ENCODE peak calls at places on chromosomes 12 and 14, in nine cellular contexts. T is heart left ventricle, M is psoas muscle, H is brain microvascular endothelial cell, O is neural crest cell, G is spleen, I is keratinocyte, W is nephron progenitor cell, L is uterus. R is an unnamed sample.

GRCh38 chr12:4285070-4285469 is 11.5 kb downstream of the CCND2 start:
- DNase-seq in H (no peak), G (no peak), W (no peak), M (no peak), T (no peak), O (no peak), L (no peak), I (no peak), R (no peak)

GRCh38 chr12:109573914-109574244 is 285 bp downstream of the MVK start:
- DNase-seq in M (no peak), T (no peak), O (no peak), H (no peak), L (no peak), G (no peak), I (no peak), W (no peak), R (no peak)

GRCh38 chr12:103728323-103728722 is 112.7 kb downstream of the NT5DC3 start:
- DNase-seq in H (no peak), W (no peak), M (no peak), I (no peak), O (no peak), L (no peak), T (no peak), G (no peak), R (peak; percentile 42)

GRCh38 chr14:23114669-23115491 is 4.2 kb downstream of the CEBPE start:
- DNase-seq in L (no peak), H (peak; percentile 93), O (no peak), M (peak; percentile 66), I (peak; percentile 88), T (no peak), W (no peak), G (peak; percentile 72), R (peak; percentile 99)

GRCh38 chr12:3772380-3772779 is 19.5 kb upstream of the CRACR2A start:
- DNase-seq in M (no peak), T (no peak), G (no peak), L (no peak), O (no peak), W (no peak), H (no peak), I (no peak), R (no peak)

GRCh38 chr12:51122844-51123243 is 39.4 kb upstream of the CSRNP2 start:
- DNase-seq in T (no peak), M (no peak), G (no peak), O (no peak), L (no peak), H (no peak), W (no peak), I (no peak), R (no peak)

GRCh38 chr14:21300892-21301291 is 21.0 kb downstream of the RPGRIP1 start:
- DNase-seq in L (no peak), H (no peak), O (peak; percentile 34), M (no peak), T (peak; percentile 70), W (peak; percentile 67), G (peak; percentile 83), I (no peak), R (no peak)

GRCh38 chr14:59582161-59582560 is 5.5 kb upstream of the CCDC175 start:
- DNase-seq in H (no peak), I (no peak), W (no peak), O (no peak), L (no peak), M (no peak), T (no peak), G (no peak), R (no peak)

GRCh38 chr12:114152890-114153289 is 186.8 kb upstream of the RBM19 start:
- DNase-seq in L (no peak), H (no peak), I (no peak), G (no peak), M (no peak), W (no peak), O (no peak), T (no peak), R (no peak)

GRCh38 chr14:103372552-103373304 is 12.5 kb upstream of the MARK3 start:
- DNase-seq in G (no peak), H (peak; percentile 89), I (peak; percentile 84), W (no peak), O (no peak), L (no peak), T (no peak), M (no peak), R (peak; percentile 97)

GRCh38 chr12:132189378-132190011 is 45.2 kb downstream of the NOC4L start:
- DNase-seq in W (peak; percentile 87), M (peak; percentile 96), I (peak; percentile 52), G (peak; percentile 99), O (peak; percentile 62), H (peak; percentile 79), T (peak; percentile 96), L (peak; percentile 86), R (peak; percentile 76)

GRCh38 chr12:28872654-28873268 is 276.3 kb upstream of the FAR2 start:
- DNase-seq in W (peak; percentile 67), H (peak; percentile 50), G (no peak), L (peak; percentile 18), T (no peak), O (peak; percentile 71), I (peak; percentile 40), M (no peak), R (peak; percentile 67)
- TF ChIP-seq CTCF in W (peak; percentile 77), H (peak; percentile 94), G (no peak), L (peak; percentile 33), T (peak; percentile 44), O (peak; percentile 89), I (peak; percentile 80), M (peak; percentile 38), R (peak; percentile 71)

GRCh38 chr12:111424793-111425251 is 19.1 kb downstream of the SH2B3 start:
- DNase-seq in O (no peak), H (no peak), G (no peak), T (no peak), M (no peak), L (no peak), I (no peak), W (no peak), R (no peak)
- TF ChIP-seq CTCF in O (no peak), H (peak; percentile 43), G (peak; percentile 10), T (no peak), M (no peak), L (no peak), I (peak; percentile 15), W (no peak), R (peak; percentile 20)

GRCh38 chr12:75294797-75295196 is 35.3 kb downstream of the CAPS2 start:
- DNase-seq in I (no peak), G (no peak), L (no peak), M (no peak), H (no peak), T (no peak), O (no peak), W (no peak), R (no peak)

GRCh38 chr12:75291014-75291413 is 39.1 kb downstream of the CAPS2 start:
- DNase-seq in I (no peak), L (no peak), G (no peak), T (no peak), M (no peak), W (no peak), O (no peak), H (no peak), R (no peak)

GRCh38 chr12:75294338-75294737 is 35.8 kb downstream of the CAPS2 start:
- DNase-seq in M (no peak), L (no peak), T (no peak), H (no peak), G (no peak), O (no peak), W (no peak), I (no peak), R (no peak)

GRCh38 chr12:75289678-75290200 is 40.4 kb downstream of the CAPS2 start:
- DNase-seq in T (no peak), H (no peak), G (no peak), W (no peak), O (no peak), I (no peak), M (no peak), L (no peak), R (peak; percentile 31)
- TF ChIP-seq CTCF in T (no peak), H (no peak), G (no peak), W (no peak), O (peak; percentile 63), I (no peak), M (no peak), L (peak; percentile 40), R (peak; percentile 54)

DNA sequence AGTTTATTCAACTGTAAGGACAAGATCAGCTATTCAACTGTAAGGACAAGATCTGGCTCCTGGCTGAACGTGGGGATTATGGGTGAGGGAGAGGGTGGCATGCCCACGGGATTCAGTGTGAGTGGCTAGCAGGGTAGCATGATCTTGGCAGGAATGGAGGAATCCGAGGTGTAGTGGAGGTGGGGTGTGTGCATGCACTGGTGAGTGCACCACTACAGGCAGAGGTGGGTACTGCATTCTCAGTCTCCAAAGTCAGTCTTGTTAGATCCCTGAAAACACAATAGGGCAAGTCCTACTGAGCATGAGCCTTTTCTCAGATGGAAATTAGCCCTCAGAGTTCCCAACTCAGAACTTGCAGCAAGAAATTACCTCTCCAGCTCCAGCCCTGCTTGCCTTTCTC is 32.2 kb upstream of the DCD start:
- DNase-seq in L (no peak), I (no peak), G (no peak), W (peak; percentile 25), O (no peak), H (peak; percentile 27), M (no peak), T (no peak), R (peak; percentile 10)
- TF ChIP-seq CTCF in L (no peak), I (peak; percentile 76), G (no peak), W (peak; percentile 38), O (peak; percentile 57), H (peak; percentile 66), M (peak; percentile 27), T (peak; percentile 22), R (peak; percentile 24)

GRCh38 chr14:85958069-85958468 is 428.1 kb downstream of the FLRT2 start:
- DNase-seq in O (no peak), W (no peak), I (no peak), L (no peak), H (no peak), M (no peak), T (no peak), G (no peak), R (no peak)
- TF ChIP-seq CTCF in O (no peak), W (no peak), I (no peak), L (no peak), H (peak; percentile 13), M (no peak), T (no peak), G (no peak), R (no peak)

GRCh38 chr14:71397371-71397770 is 490.1 kb downstream of the PCNX1 start:
- DNase-seq in O (no peak), L (no peak), M (no peak), T (no peak), G (no peak), W (no peak), H (no peak), I (no peak), R (no peak)

GRCh38 chr14:71400821-71401447 is 493.7 kb downstream of the PCNX1 start:
- DNase-seq in I (no peak), G (no peak), H (peak; percentile 25), T (no peak), L (no peak), M (no peak), O (no peak), W (no peak), R (peak; percentile 29)

GRCh38 chr14:71399057-71399487 is 491.8 kb downstream of the PCNX1 start:
- DNase-seq in G (no peak), I (no peak), L (no peak), W (no peak), O (no peak), M (no peak), H (no peak), T (no peak), R (peak; percentile 33)

GRCh38 chr14:71396050-71396677 is 488.9 kb downstream of the PCNX1 start:
- DNase-seq in M (no peak), T (no peak), O (no peak), I (no peak), L (no peak), H (no peak), W (no peak), G (no peak), R (no peak)

GRCh38 chr14:71398450-71398849 is 491.2 kb downstream of the PCNX1 start:
- DNase-seq in W (no peak), I (no peak), M (no peak), G (no peak), H (no peak), O (no peak), T (no peak), L (no peak), R (no peak)
- TF ChIP-seq CTCF in W (no peak), I (no peak), M (no peak), G (no peak), H (no peak), O (no peak), T (no peak), L (no peak), R (no peak)

R was measured in IMR-90.